ENCODE peak calls at places on chromosomes 16 and 17, in four cellular contexts. One of them, this sample, is unnamed.

GRCh38 chr16:14354561-14355351 is 275.3 kb downstream of the PARN start:
- DNase-seq in breast epithelium: no peak
- DNase-seq in sigmoid colon: no peak
- DNase-seq in A549: no peak
- DNase-seq in this sample: peak

GRCh38 chr17:40615295-40615988 is 32.2 kb downstream of the SMARCE1 start:
- DNase-seq in breast epithelium: peak
- DNase-seq in sigmoid colon: no peak
- DNase-seq in A549: peak
- DNase-seq in this sample: no peak

GRCh38 chr17:44356241-44356640 is 7.4 kb downstream of the FAM171A2 start:
- DNase-seq in breast epithelium: no peak
- DNase-seq in sigmoid colon: no peak
- DNase-seq in A549: no peak
- DNase-seq in this sample: no peak

GRCh38 chr17:17921192-17922082 is 50.8 kb downstream of the TOM1L2 start:
- DNase-seq in breast epithelium: no peak
- DNase-seq in sigmoid colon: peak
- DNase-seq in A549: peak
- DNase-seq in this sample: no peak

GRCh38 chr16:85569615-85570212 is 43.4 kb upstream of the GSE1 start:
- DNase-seq in breast epithelium: no peak
- DNase-seq in sigmoid colon: no peak
- DNase-seq in A549: no peak
- DNase-seq in this sample: peak

GRCh38 chr16:66278111-66278531 is 88.4 kb upstream of the CDH5 start:
- DNase-seq in breast epithelium: no peak
- DNase-seq in sigmoid colon: peak
- DNase-seq in A549: no peak
- DNase-seq in this sample: no peak

GRCh38 chr17:10216213-10216982 is 18.0 kb upstream of the GAS7 start:
- DNase-seq in breast epithelium: no peak
- DNase-seq in sigmoid colon: no peak
- DNase-seq in A549: no peak
- DNase-seq in this sample: no peak

GRCh38 chr17:56679148-56679766 is 85.8 kb downstream of the NOG start:
- DNase-seq in breast epithelium: no peak
- DNase-seq in sigmoid colon: no peak
- DNase-seq in A549: peak
- DNase-seq in this sample: no peak

GRCh38 chr17:14672830-14673229 is 371.9 kb downstream of the HS3ST3B1 start:
- DNase-seq in breast epithelium: no peak
- DNase-seq in sigmoid colon: no peak
- DNase-seq in A549: no peak
- DNase-seq in this sample: no peak

GRCh38 chr16:88762258-88762870 is 22.7 kb downstream of the PIEZO1 start:
- DNase-seq in breast epithelium: no peak
- DNase-seq in sigmoid colon: no peak
- DNase-seq in A549: no peak
- DNase-seq in this sample: no peak

GRCh38 chr17:41329279-41329925 is 13.9 kb upstream of the KRTAP17-1 start:
- DNase-seq in breast epithelium: no peak
- DNase-seq in sigmoid colon: no peak
- DNase-seq in A549: peak
- DNase-seq in this sample: peak

GRCh38 chr17:41750866-41751265 is 16.4 kb upstream of the HAP1 start:
- DNase-seq in breast epithelium: no peak
- DNase-seq in sigmoid colon: no peak
- DNase-seq in A549: no peak
- DNase-seq in this sample: no peak

GRCh38 chr17:50033316-50033715 is 22.6 kb upstream of the ITGA3 start:
- DNase-seq in breast epithelium: no peak
- DNase-seq in sigmoid colon: peak
- DNase-seq in A549: no peak
- DNase-seq in this sample: no peak

GRCh38 chr16:81774348-81774747 is 4.7 kb upstream of the PLCG2 start:
- DNase-seq in breast epithelium: no peak
- DNase-seq in sigmoid colon: no peak
- DNase-seq in A549: no peak
- DNase-seq in this sample: no peak

GRCh38 chr17:33520404-33521032 is 227.4 kb upstream of the ASIC2 start:
- DNase-seq in breast epithelium: peak
- DNase-seq in sigmoid colon: no peak
- DNase-seq in A549: peak
- DNase-seq in this sample: peak

GRCh38 chr17:44865231-44865660 is 17.6 kb downstream of the HIGD1B start:
- DNase-seq in breast epithelium: peak
- DNase-seq in sigmoid colon: peak
- DNase-seq in A549: peak
- DNase-seq in this sample: peak

GRCh38 chr17:63232565-63233310 is 213.4 kb downstream of the CYB561 start:
- DNase-seq in breast epithelium: no peak
- DNase-seq in sigmoid colon: no peak
- DNase-seq in A549: no peak
- DNase-seq in this sample: no peak

GRCh38 chr17:65560628-65561371 is 648 bp downstream of the AXIN2 start:
- DNase-seq in breast epithelium: peak
- DNase-seq in sigmoid colon: peak
- DNase-seq in A549: peak
- DNase-seq in this sample: peak

GRCh38 chr16:81518439-81518757 is 73.8 kb downstream of the CMIP start:
- DNase-seq in breast epithelium: peak
- DNase-seq in sigmoid colon: no peak
- DNase-seq in A549: no peak
- DNase-seq in this sample: no peak

GRCh38 chr17:36629970-36630369 is 28.6 kb downstream of the MRM1 start:
- DNase-seq in breast epithelium: no peak
- DNase-seq in sigmoid colon: no peak
- DNase-seq in A549: no peak
- DNase-seq in this sample: no peak

GRCh38 chr16:64437706-64438329 is 684.0 kb downstream of the CDH11 start:
- DNase-seq in breast epithelium: no peak
- DNase-seq in sigmoid colon: no peak
- DNase-seq in A549: no peak
- DNase-seq in this sample: no peak

GRCh38 chr16:70688266-70688742 is 2.5 kb upstream of the MTSS2 start:
- DNase-seq in breast epithelium: no peak
- DNase-seq in sigmoid colon: peak
- DNase-seq in A549: no peak
- DNase-seq in this sample: no peak

GRCh38 chr17:12964162-12964561 is 53.7 kb downstream of the ELAC2 start:
- DNase-seq in breast epithelium: no peak
- DNase-seq in sigmoid colon: no peak
- DNase-seq in A549: no peak
- DNase-seq in this sample: no peak

GRCh38 chr17:37836593-37836992 is 87.6 kb upstream of the TBC1D3K start:
- DNase-seq in breast epithelium: no peak
- DNase-seq in sigmoid colon: no peak
- DNase-seq in A549: no peak
- DNase-seq in this sample: no peak

GRCh38 chr16:24098896-24099295 is 157.2 kb upstream of the CACNG3 start:
- DNase-seq in breast epithelium: no peak
- DNase-seq in sigmoid colon: no peak
- DNase-seq in A549: no peak
- DNase-seq in this sample: no peak

GRCh38 chr16:8655184-8655717 is 19.2 kb upstream of the ABAT start:
- DNase-seq in breast epithelium: no peak
- DNase-seq in sigmoid colon: no peak
- DNase-seq in A549: no peak
- DNase-seq in this sample: no peak

GRCh38 chr16:86150646-86151371 is 251.8 kb downstream of the IRF8 start:
- DNase-seq in breast epithelium: no peak
- DNase-seq in sigmoid colon: peak
- DNase-seq in A549: no peak
- DNase-seq in this sample: no peak

GRCh38 chr17:18245038-18245776 is 13.3 kb downstream of the FLII start:
- DNase-seq in breast epithelium: no peak
- DNase-seq in sigmoid colon: no peak
- DNase-seq in A549: no peak
- DNase-seq in this sample: no peak

GRCh38 chr16:49521706-49522325 is 148.2 kb downstream of the C16orf78 start:
- DNase-seq in breast epithelium: no peak
- DNase-seq in sigmoid colon: no peak
- DNase-seq in A549: no peak
- DNase-seq in this sample: no peak

GRCh38 chr16:85622683-85623082 is 9.6 kb downstream of the GSE1 start:
- DNase-seq in breast epithelium: no peak
- DNase-seq in sigmoid colon: no peak
- DNase-seq in A549: no peak
- DNase-seq in this sample: no peak

GRCh38 chr16:7025616-7026190 is 306.9 kb upstream of the RBFOX1 start:
- DNase-seq in breast epithelium: peak
- DNase-seq in sigmoid colon: peak
- DNase-seq in A549: peak
- DNase-seq in this sample: peak

GRCh38 chr17:17645961-17646360 is 35.3 kb upstream of the RAI1 start:
- DNase-seq in breast epithelium: no peak
- DNase-seq in sigmoid colon: no peak
- DNase-seq in A549: no peak
- DNase-seq in this sample: no peak

GRCh38 chr17:50356892-50357510 is 11.1 kb downstream of the XYLT2 start:
- DNase-seq in breast epithelium: no peak
- DNase-seq in sigmoid colon: peak
- DNase-seq in A549: no peak
- DNase-seq in this sample: no peak

GRCh38 chr17:45222273-45222993 is 748 bp downstream of the FMNL1 start:
- DNase-seq in breast epithelium: no peak
- DNase-seq in sigmoid colon: no peak
- DNase-seq in A549: no peak
- DNase-seq in this sample: no peak

GRCh38 chr17:73420897-73421296 is 109.1 kb upstream of the CDC42EP4 start:
- DNase-seq in breast epithelium: no peak
- DNase-seq in sigmoid colon: peak
- DNase-seq in A549: peak
- DNase-seq in this sample: no peak

GRCh38 chr17:5499790-5500189 is 13.4 kb downstream of the MIS12 start:
- DNase-seq in breast epithelium: no peak
- DNase-seq in sigmoid colon: no peak
- DNase-seq in A549: no peak
- DNase-seq in this sample: no peak

DNA sequence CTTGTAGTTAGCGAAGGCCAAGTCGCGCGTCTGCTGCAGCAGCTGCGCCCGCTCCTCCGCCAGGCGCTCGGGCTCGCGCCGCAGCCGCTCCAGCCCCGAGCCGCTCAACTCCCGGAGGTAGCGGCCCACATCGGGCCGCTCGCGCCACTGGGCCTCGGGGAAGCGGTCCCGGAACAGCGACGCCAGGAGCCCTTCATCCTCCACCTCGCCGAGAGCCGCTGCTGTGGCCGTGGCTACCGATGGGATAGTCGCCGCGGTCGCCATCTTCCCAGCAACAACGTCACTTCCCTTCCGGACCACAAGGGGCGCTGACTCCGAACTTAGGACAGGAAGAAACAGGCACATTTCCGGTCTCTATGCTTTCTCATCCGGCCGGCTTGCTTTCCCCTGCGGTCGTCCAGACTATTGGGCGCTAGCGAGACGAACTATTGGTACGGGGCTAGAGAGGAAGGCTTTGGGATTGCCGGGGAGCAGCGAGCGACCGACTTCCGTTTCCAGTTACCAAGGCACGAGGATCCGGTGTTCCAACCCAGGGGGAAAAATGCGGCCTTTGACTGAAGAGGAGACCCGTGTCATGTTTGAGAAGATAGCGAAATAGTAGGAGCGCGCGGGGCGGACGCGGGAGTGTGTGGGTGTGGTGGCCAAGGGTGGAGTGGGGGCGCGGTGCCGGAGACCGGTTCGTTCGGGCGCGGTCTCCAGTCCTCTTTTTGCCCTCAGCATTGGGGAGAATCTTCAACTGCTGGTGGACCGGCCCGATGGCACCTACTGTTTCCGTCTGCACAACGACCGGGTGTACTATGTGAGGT is at the start of the genes COG8 and NIP7:
- DNase-seq in breast epithelium: peak
- DNase-seq in sigmoid colon: peak
- DNase-seq in A549: peak
- DNase-seq in this sample: peak
- TF ChIP-seq POLR2A in breast epithelium: no peak
- TF ChIP-seq POLR2A in sigmoid colon: peak
- TF ChIP-seq POLR2A in A549: peak
- TF ChIP-seq POLR2A in this sample: peak

GRCh38 chr17:78124836-78125137 is 3.8 kb downstream of the TMC6 start:
- DNase-seq in breast epithelium: no peak
- DNase-seq in sigmoid colon: no peak
- DNase-seq in A549: no peak
- DNase-seq in this sample: no peak
- TF ChIP-seq POLR2A in breast epithelium: no peak
- TF ChIP-seq POLR2A in sigmoid colon: no peak
- TF ChIP-seq POLR2A in A549: no peak
- TF ChIP-seq POLR2A in this sample: peak

GRCh38 chr17:2029911-2030778 is at the start of gene DPH1:
- DNase-seq in breast epithelium: peak
- DNase-seq in sigmoid colon: peak
- DNase-seq in A549: peak
- DNase-seq in this sample: peak
- TF ChIP-seq POLR2A in breast epithelium: no peak
- TF ChIP-seq POLR2A in sigmoid colon: no peak
- TF ChIP-seq POLR2A in A549: peak
- TF ChIP-seq POLR2A in this sample: peak

DNA sequence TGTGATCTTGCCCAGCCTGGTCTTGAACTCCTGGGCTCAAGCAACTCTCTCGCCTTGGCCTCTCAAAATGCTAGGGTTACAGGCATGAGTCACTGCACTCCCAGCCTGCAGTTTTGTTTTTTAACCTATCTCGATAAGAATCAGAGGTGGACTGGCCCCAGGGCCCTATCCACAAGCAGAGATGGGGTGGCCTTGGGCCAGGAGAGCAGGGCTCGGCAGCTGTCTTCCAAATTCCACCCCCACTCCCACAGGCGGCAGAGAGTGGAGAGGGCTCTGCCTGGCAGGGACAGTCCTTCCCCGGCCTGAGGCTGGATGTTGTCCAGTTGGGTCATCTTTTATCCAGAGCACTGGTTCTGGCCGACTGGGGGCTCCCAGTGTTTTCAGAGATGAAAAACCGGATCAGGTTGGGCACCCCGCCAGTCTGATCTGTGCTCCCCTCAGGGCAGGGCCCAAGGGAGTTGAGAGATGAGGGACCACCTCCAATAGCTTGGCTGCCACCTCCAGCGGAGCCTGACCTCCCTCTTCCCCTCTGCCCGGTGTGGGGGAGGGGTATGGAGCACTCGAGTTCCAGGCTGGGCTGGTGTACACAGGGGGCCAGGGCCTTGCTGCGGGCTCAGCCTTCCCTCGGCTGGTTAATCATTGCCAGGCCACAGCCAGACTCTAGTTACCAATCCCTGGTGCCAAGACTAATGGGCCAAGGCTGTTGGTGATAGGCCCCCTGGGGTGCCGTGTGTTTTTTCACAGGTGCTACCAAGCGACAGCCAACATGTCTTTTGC is 30.3 kb upstream of the MYO15B start:
- DNase-seq in breast epithelium: peak
- DNase-seq in sigmoid colon: no peak
- DNase-seq in A549: peak
- DNase-seq in this sample: no peak
- TF ChIP-seq POLR2A in breast epithelium: no peak
- TF ChIP-seq POLR2A in sigmoid colon: no peak
- TF ChIP-seq POLR2A in A549: no peak
- TF ChIP-seq POLR2A in this sample: no peak